ENCODE peak calls at places on chromosomes 4 and X, in six cellular contexts. A, R, V, Z, Q and L are unnamed samples.

GRCh38 chr4:171130126-171130801 is 682.9 kb upstream of the GALNTL6 start:
- DNase-seq in A (no peak), R (peak; percentile 56), V (no peak), Z (no peak), Q (no peak), L (peak; percentile 0)

GRCh38 chrX:22803353-22803752 is 196.4 kb upstream of the DDX53 start:
- DNase-seq in A (no peak), R (no peak), V (no peak), Z (no peak), Q (no peak), L (no peak)

GRCh38 chr4:65670331-65671031 is at the start of gene EPHA5:
- DNase-seq in A (no peak), R (peak; percentile 92), V (peak; percentile 65), Z (peak; percentile 64), Q (peak; percentile 68), L (no peak)

GRCh38 chr4:96164814-96165351 is 325.0 kb downstream of the PDHA2 start:
- DNase-seq in A (no peak), R (peak; percentile 90), V (peak; percentile 2), Z (no peak), Q (no peak), L (no peak)

GRCh38 chr4:37928896-37929537 is 31.2 kb upstream of the PTTG2 start:
- DNase-seq in A (no peak), R (no peak), V (peak; percentile 46), Z (no peak), Q (no peak), L (no peak)

GRCh38 chr4:168197926-168198325 is 105.6 kb downstream of the ANXA10 start:
- DNase-seq in A (no peak), R (no peak), V (peak; percentile 56), Z (no peak), Q (no peak), L (no peak)

GRCh38 chr4:74499986-74500781 is 55.2 kb downstream of the AREG start:
- DNase-seq in A (no peak), R (peak; percentile 4), V (peak; percentile 32), Z (no peak), Q (no peak), L (no peak)

GRCh38 chr4:184988611-184989010 is 29.7 kb upstream of the HELT start:
- DNase-seq in A (no peak), R (no peak), V (no peak), Z (no peak), Q (no peak), L (no peak)

GRCh38 chr4:173752610-173753009 is 222.6 kb upstream of the HAND2 start:
- DNase-seq in A (no peak), R (no peak), V (peak; percentile 45), Z (peak; percentile 50), Q (no peak), L (peak; percentile 73)

GRCh38 chr4:10342866-10343265 is 114.4 kb downstream of the ZNF518B start:
- DNase-seq in A (no peak), R (no peak), V (no peak), Z (no peak), Q (no peak), L (no peak)

GRCh38 chr4:155546451-155546850 is 120.2 kb upstream of the GUCY1A1 start:
- DNase-seq in A (no peak), R (no peak), V (no peak), Z (no peak), Q (no peak), L (no peak)

GRCh38 chr4:86218721-86219481 is 141.0 kb downstream of the MAPK10 start:
- DNase-seq in A (no peak), R (peak; percentile 59), V (peak; percentile 54), Z (no peak), Q (peak; percentile 37), L (no peak)

GRCh38 chr4:76589872-76590846 is 155.1 kb downstream of the SHROOM3 start:
- DNase-seq in A (no peak), R (peak; percentile 88), V (peak; percentile 99), Z (peak; percentile 26), Q (no peak), L (no peak)

GRCh38 chr4:113979157-113979972 is at the start of gene ARSJ:
- DNase-seq in A (peak; percentile 12), R (peak; percentile 87), V (peak; percentile 92), Z (peak; percentile 55), Q (peak; percentile 26), L (no peak)

GRCh38 chr4:124642846-124643245 is 69.7 kb downstream of the ANKRD50 start:
- DNase-seq in A (no peak), R (no peak), V (no peak), Z (no peak), Q (no peak), L (no peak)

GRCh38 chr4:76803522-76803921 is 94.4 kb downstream of the SOWAHB start:
- DNase-seq in A (no peak), R (peak; percentile 44), V (peak; percentile 89), Z (no peak), Q (peak; percentile 31), L (no peak)

GRCh38 chr4:26141916-26142638 is 178.7 kb upstream of the RBPJ start:
- DNase-seq in A (no peak), R (peak; percentile 84), V (peak; percentile 72), Z (no peak), Q (no peak), L (no peak)

GRCh38 chrX:47198026-47198686 is 4.5 kb downstream of the UBA1 start:
- DNase-seq in A (no peak), R (no peak), V (peak; percentile 52), Z (no peak), Q (no peak), L (no peak)

GRCh38 chrX:107718156-107718621 is 57.4 kb downstream of the TSC22D3 start:
- DNase-seq in A (no peak), R (peak; percentile 93), V (peak; percentile 76), Z (peak; percentile 61), Q (peak; percentile 49), L (peak; percentile 87)

GRCh38 chr4:30865676-30866075 is 145.5 kb downstream of the PCDH7 start:
- DNase-seq in A (no peak), R (peak; percentile 59), V (peak; percentile 2), Z (no peak), Q (no peak), L (no peak)

GRCh38 chr4:83852085-83852451 is 316.2 kb downstream of the GPAT3 start:
- DNase-seq in A (no peak), R (peak; percentile 71), V (peak; percentile 88), Z (no peak), Q (no peak), L (no peak)

GRCh38 chr4:55807556-55807955 is 12.0 kb upstream of the EXOC1L start:
- DNase-seq in A (no peak), R (no peak), V (no peak), Z (no peak), Q (no peak), L (no peak)

GRCh38 chrX:93985621-93986020 is 311.6 kb downstream of the FAM133A start:
- DNase-seq in A (no peak), R (no peak), V (no peak), Z (no peak), Q (no peak), L (no peak)

GRCh38 chr4:144591401-144591800 is 54.6 kb upstream of the HHIP start:
- DNase-seq in A (no peak), R (peak; percentile 78), V (peak; percentile 78), Z (no peak), Q (peak; percentile 12), L (no peak)

GRCh38 chr4:41657561-41657960 is 91.0 kb downstream of the PHOX2B start:
- DNase-seq in A (no peak), R (peak; percentile 15), V (no peak), Z (no peak), Q (no peak), L (no peak)

GRCh38 chr4:8547912-8548730 is 32.1 kb upstream of the GPR78 start:
- DNase-seq in A (no peak), R (no peak), V (peak; percentile 67), Z (no peak), Q (no peak), L (no peak)

GRCh38 chrX:123873956-123874355 is 14.1 kb downstream of the XIAP start:
- DNase-seq in A (no peak), R (no peak), V (no peak), Z (no peak), Q (no peak), L (peak; percentile 1)

GRCh38 chrX:69724307-69724706 is 108.4 kb downstream of the EDA start:
- DNase-seq in A (no peak), R (no peak), V (no peak), Z (no peak), Q (no peak), L (no peak)

GRCh38 chr4:8920289-8920965 is 48.8 kb upstream of the HMX1 start:
- DNase-seq in A (no peak), R (no peak), V (no peak), Z (no peak), Q (no peak), L (no peak)

GRCh38 chr4:139822391-139822790 is 156.8 kb downstream of the MGST2 start:
- DNase-seq in A (no peak), R (peak; percentile 12), V (no peak), Z (no peak), Q (no peak), L (no peak)

GRCh38 chrX:69503835-69504625 is at the start of gene NALF2:
- DNase-seq in A (no peak), R (peak; percentile 38), V (peak; percentile 49), Z (peak; percentile 55), Q (peak; percentile 44), L (peak; percentile 22)

GRCh38 chrX:31215277-31215815 is 143.5 kb upstream of the FTHL17 start:
- DNase-seq in A (no peak), R (no peak), V (no peak), Z (no peak), Q (no peak), L (no peak)

GRCh38 chr4:122689972-122690371 is 42.5 kb upstream of the BBS12 start:
- DNase-seq in A (no peak), R (no peak), V (no peak), Z (no peak), Q (no peak), L (no peak)

GRCh38 chr4:78939667-78940008 is 400 bp upstream of the PAQR3 start:
- DNase-seq in A (no peak), R (no peak), V (no peak), Z (no peak), Q (peak; percentile 82), L (no peak)

GRCh38 chrX:12113321-12113720 is 25.0 kb upstream of the FRMPD4 start:
- DNase-seq in A (no peak), R (no peak), V (peak; percentile 36), Z (no peak), Q (no peak), L (no peak)

GRCh38 chr4:109973529-109973905 is 60.8 kb downstream of the EGF start:
- DNase-seq in A (no peak), R (no peak), V (no peak), Z (no peak), Q (no peak), L (no peak)

GRCh38 chrX:30971761-30972603 is 82.9 kb upstream of the TAB3 start:
- DNase-seq in A (peak; percentile 1), R (peak; percentile 63), V (peak; percentile 49), Z (peak; percentile 9), Q (peak; percentile 6), L (peak; percentile 24)